ENCODE peak calls at places on chromosomes 1 and 21, in nine cellular contexts. V, F, I, E, W, T, N, Z and O are unnamed samples.
A peak's percentile ranks its signal among the peaks of the same experiment; 100 is the strongest.

GRCh38 chr1:180243517-180244221 is 13.6 kb downstream of the LHX4 start:
- ATAC-seq in N (no peak), W (no peak), T (no peak), I (no peak), E (no peak), F (peak; percentile 71), Z (no peak), V (no peak), O (no peak)

GRCh38 chr1:160315359-160315758 is 27.7 kb downstream of the COPA start:
- ATAC-seq in E (no peak), T (no peak), Z (no peak), N (no peak), V (no peak), W (no peak), F (no peak), I (no peak), O (no peak)

GRCh38 chr1:219385786-219386427 is 212.2 kb downstream of the LYPLAL1 start:
- ATAC-seq in E (peak; percentile 58), N (peak; percentile 51), I (no peak), T (peak; percentile 91), V (peak; percentile 58), W (no peak), F (peak; percentile 92), Z (peak; percentile 70), O (peak; percentile 56)

GRCh38 chr1:110638062-110638461 is 31.9 kb upstream of the KCNA2 start:
- ATAC-seq in V (no peak), F (no peak), W (no peak), T (no peak), E (no peak), I (no peak), N (no peak), Z (no peak), O (no peak)

GRCh38 chr1:182381962-182382819 is 9.4 kb downstream of the GLUL start:
- ATAC-seq in Z (no peak), T (no peak), W (no peak), V (no peak), E (peak; percentile 2), N (no peak), F (no peak), I (peak; percentile 23), O (no peak)

GRCh38 chr21:37587203-37587602 is 220.6 kb downstream of the DYRK1A start:
- ATAC-seq in E (no peak), F (no peak), N (no peak), V (no peak), W (no peak), T (no peak), I (no peak), Z (no peak), O (no peak)

GRCh38 chr1:225389850-225390249 is 38.0 kb downstream of the LBR start:
- ATAC-seq in E (no peak), V (no peak), Z (no peak), I (no peak), T (no peak), W (no peak), N (no peak), F (no peak), O (no peak)

GRCh38 chr1:42189931-42190853 is 25.6 kb upstream of the GUCA2A start:
- ATAC-seq in E (no peak), T (no peak), V (peak; percentile 33), F (no peak), I (no peak), W (no peak), Z (no peak), N (no peak), O (no peak)

GRCh38 chr1:117635805-117636204 is 30.0 kb downstream of the TENT5C start:
- ATAC-seq in I (no peak), Z (peak; percentile 75), W (no peak), N (no peak), V (no peak), F (no peak), T (no peak), E (no peak), O (peak; percentile 79)

GRCh38 chr1:239547987-239548386 is 161.6 kb downstream of the CHRM3 start:
- ATAC-seq in N (peak; percentile 85), E (no peak), T (no peak), W (no peak), I (no peak), F (no peak), Z (peak; percentile 29), V (peak; percentile 74), O (no peak)

GRCh38 chr1:241695454-241696171 is 43.5 kb downstream of the WDR64 start:
- ATAC-seq in T (no peak), V (no peak), E (no peak), W (no peak), I (no peak), Z (no peak), N (no peak), F (no peak), O (no peak)

GRCh38 chr1:46643368-46643775 is 24.8 kb downstream of the ATPAF1 start:
- ATAC-seq in I (no peak), E (peak; percentile 81), W (no peak), N (no peak), T (no peak), F (peak; percentile 98), V (no peak), Z (no peak), O (no peak)

GRCh38 chr1:7698666-7699065 is 72.4 kb upstream of the VAMP3 start:
- ATAC-seq in V (peak; percentile 44), N (peak; percentile 45), W (no peak), I (no peak), E (no peak), F (no peak), T (no peak), Z (peak; percentile 12), O (no peak)

GRCh38 chr21:32256873-32257620 is 21.8 kb downstream of the MIS18A start:
- ATAC-seq in W (no peak), E (peak; percentile 66), Z (no peak), V (no peak), N (no peak), I (peak; percentile 84), F (peak; percentile 63), T (peak; percentile 72), O (no peak)

GRCh38 chr1:109306832-109307362 is at the start of gene MYBPHL:
- ATAC-seq in V (no peak), N (peak; percentile 10), Z (peak; percentile 26), I (no peak), F (no peak), T (peak; percentile 77), W (no peak), E (no peak), O (peak; percentile 18)

GRCh38 chr1:173581384-173582078 is 21.3 kb downstream of the SLC9C2 start:
- ATAC-seq in N (no peak), W (no peak), V (peak; percentile 93), Z (no peak), I (no peak), E (no peak), F (no peak), T (no peak), O (no peak)

GRCh38 chr1:220371324-220371723 is 99.1 kb upstream of the RAB3GAP2 start:
- ATAC-seq in W (no peak), E (no peak), Z (no peak), T (no peak), V (no peak), N (no peak), I (no peak), F (peak; percentile 68), O (peak; percentile 24)

GRCh38 chr1:158654079-158654478 is 32.4 kb downstream of the SPTA1 start:
- ATAC-seq in E (no peak), V (no peak), F (no peak), W (no peak), Z (no peak), I (no peak), T (no peak), N (no peak), O (no peak)

GRCh38 chr1:205370780-205371179 is 14.1 kb upstream of the KLHDC8A start:
- ATAC-seq in V (no peak), T (no peak), I (no peak), W (no peak), E (no peak), N (no peak), F (no peak), Z (no peak), O (no peak)

GRCh38 chr1:225479341-225479740 is 51.5 kb upstream of the LBR start:
- ATAC-seq in I (no peak), W (no peak), T (no peak), V (no peak), Z (no peak), E (no peak), F (no peak), N (no peak), O (no peak)

GRCh38 chr1:10693497-10694273 is 102.8 kb downstream of the CASZ1 start:
- ATAC-seq in V (peak; percentile 23), E (no peak), F (peak; percentile 14), N (peak; percentile 4), Z (peak; percentile 24), I (no peak), W (peak; percentile 18), T (no peak), O (peak; percentile 49)

GRCh38 chr1:98931134-98931835 is 73.4 kb downstream of the PLPPR5 start:
- ATAC-seq in I (no peak), Z (no peak), W (no peak), N (no peak), V (no peak), T (peak; percentile 87), E (no peak), F (no peak), O (no peak)

GRCh38 chr1:69710484-69710883 is 142.8 kb downstream of the LRRC7 start:
- ATAC-seq in T (no peak), W (no peak), I (no peak), N (no peak), E (no peak), V (no peak), Z (no peak), F (no peak), O (no peak)

GRCh38 chr1:117674521-117675400 is 68.9 kb downstream of the TENT5C start:
- ATAC-seq in I (no peak), V (peak; percentile 64), E (no peak), Z (peak; percentile 67), F (peak; percentile 72), T (peak; percentile 33), W (peak; percentile 86), N (peak; percentile 76), O (peak; percentile 75)

GRCh38 chr1:204150702-204151561 is 912 bp downstream of the ETNK2 start:
- ATAC-seq in W (peak; percentile 33), F (peak; percentile 18), I (peak; percentile 36), E (no peak), N (peak; percentile 38), Z (no peak), V (no peak), T (peak; percentile 7), O (no peak)

GRCh38 chr1:2999571-2999970 is 21.7 kb upstream of the ACTRT2 start:
- ATAC-seq in V (no peak), T (no peak), F (no peak), E (no peak), W (no peak), I (no peak), N (no peak), Z (no peak), O (no peak)